ENCODE peak calls at places on chromosomes 2 and 18, in four cellular contexts. Z is K562, D is HCT116, O is GM12878. L is an unnamed sample.

GRCh38 chr18:46660955-46661749 is 4.1 kb upstream of the LOXHD1 start:
- DNase-seq in Z (no peak), D (no peak), O (no peak), L (no peak)

GRCh38 chr2:27522400-27522945 is 25.8 kb downstream of the GCKR start:
- DNase-seq in Z (no peak), D (no peak), O (no peak), L (no peak)

GRCh38 chr2:11347403-11347965 is 3.0 kb upstream of the ROCK2 start:
- DNase-seq in Z (no peak), D (no peak), O (no peak), L (no peak)

GRCh38 chr2:217220228-217221013 is 360.6 kb upstream of the TNP1 start:
- DNase-seq in Z (no peak), D (no peak), O (no peak), L (no peak)

GRCh38 chr18:27717816-27718215 is 459.1 kb downstream of the CDH2 start:
- DNase-seq in Z (no peak), D (no peak), O (no peak), L (no peak)

GRCh38 chr2:148244593-148245292 is 223.9 kb downstream of the MBD5 start:
- DNase-seq in Z (no peak), D (no peak), O (no peak), L (no peak)

GRCh38 chr18:8654482-8655451 is 45.5 kb downstream of the RAB12 start:
- DNase-seq in Z (peak; percentile 51), D (no peak), O (no peak), L (no peak)

GRCh38 chr2:168135630-168136029 is 111.8 kb downstream of the STK39 start:
- DNase-seq in Z (no peak), D (no peak), O (no peak), L (no peak)

GRCh38 chr2:20818820-20819219 is 4.1 kb downstream of the LDAH start:
- DNase-seq in Z (no peak), D (no peak), O (no peak), L (no peak)

GRCh38 chr2:223944166-223944703 is 900 bp downstream of the WDFY1 start:
- DNase-seq in Z (peak; percentile 44), D (no peak), O (no peak), L (peak; percentile 82)

GRCh38 chr2:18991177-18992168 is 366.9 kb downstream of the OSR1 start:
- DNase-seq in Z (no peak), D (no peak), O (no peak), L (no peak)

GRCh38 chr2:24209389-24210105 is 34.7 kb downstream of the FAM228A start:
- DNase-seq in Z (no peak), D (no peak), O (no peak), L (no peak)

GRCh38 chr2:86541282-86541681 is 22.0 kb downstream of the CHMP3 start:
- DNase-seq in Z (no peak), D (no peak), O (no peak), L (no peak)

GRCh38 chr2:159518321-159519005 is 97.9 kb downstream of the BAZ2B start:
- DNase-seq in Z (no peak), D (no peak), O (no peak), L (no peak)

GRCh38 chr2:160703648-160704585 is 210.3 kb upstream of the RBMS1 start:
- DNase-seq in Z (no peak), D (no peak), O (peak; percentile 57), L (no peak)

GRCh38 chr2:96214554-96214953 is 5.9 kb upstream of the STARD7 start:
- DNase-seq in Z (peak; percentile 4), D (no peak), O (no peak), L (no peak)

GRCh38 chr2:26681656-26682055 is 10.9 kb upstream of the KCNK3 start:
- DNase-seq in Z (no peak), D (no peak), O (no peak), L (no peak)

GRCh38 chr2:207416936-207417718 is 112.6 kb upstream of the CREB1 start:
- DNase-seq in Z (peak; percentile 48), D (no peak), O (no peak), L (no peak)

GRCh38 chr2:176813526-176814179 is 398.9 kb upstream of the HNRNPA3 start:
- DNase-seq in Z (no peak), D (no peak), O (no peak), L (no peak)

GRCh38 chr2:222483513-222484039 is 59.2 kb downstream of the SGPP2 start:
- DNase-seq in Z (no peak), D (no peak), O (no peak), L (no peak)

GRCh38 chr2:65281626-65282351 is 54.2 kb downstream of the ACTR2 start:
- DNase-seq in Z (no peak), D (no peak), O (no peak), L (no peak)

GRCh38 chr2:33476100-33476792 is at the start of gene RASGRP3:
- DNase-seq in Z (peak; percentile 18), D (peak; percentile 26), O (no peak), L (peak; percentile 56)

GRCh38 chr2:165274698-165275097 is 35.5 kb downstream of the SCN2A start:
- DNase-seq in Z (no peak), D (no peak), O (no peak), L (no peak)

GRCh38 chr2:66428986-66429612 is 5.8 kb upstream of the MEIS1 start:
- DNase-seq in Z (peak; percentile 42), D (peak; percentile 18), O (no peak), L (no peak)

GRCh38 chr2:96157649-96158553 is 12.7 kb upstream of the DUSP2 start:
- DNase-seq in Z (peak; percentile 93), D (no peak), O (peak; percentile 76), L (no peak)

GRCh38 chr2:159506764-159507406 is 109.5 kb downstream of the BAZ2B start:
- DNase-seq in Z (no peak), D (peak; percentile 31), O (no peak), L (no peak)

GRCh38 chr18:10286580-10287150 is 167.8 kb upstream of the APCDD1 start:
- DNase-seq in Z (no peak), D (no peak), O (no peak), L (no peak)

GRCh38 chr2:39719317-39719716 is 53.6 kb downstream of the TMEM178A start:
- DNase-seq in Z (no peak), D (no peak), O (no peak), L (no peak)

GRCh38 chr2:36477744-36478143 is 120.2 kb downstream of the FEZ2 start:
- DNase-seq in Z (no peak), D (no peak), O (no peak), L (no peak)

GRCh38 chr18:35174093-35174731 is 66.6 kb upstream of the ZNF397 start:
- DNase-seq in Z (peak; percentile 29), D (no peak), O (peak; percentile 25), L (no peak)

GRCh38 chr2:65382776-65383357 is 49.5 kb downstream of the SPRED2 start:
- DNase-seq in Z (peak; percentile 85), D (peak; percentile 96), O (no peak), L (no peak)

GRCh38 chr2:95323347-95324155 is 26.4 kb downstream of the KCNIP3 start:
- DNase-seq in Z (peak; percentile 70), D (peak; percentile 55), O (no peak), L (peak; percentile 61)

DNA sequence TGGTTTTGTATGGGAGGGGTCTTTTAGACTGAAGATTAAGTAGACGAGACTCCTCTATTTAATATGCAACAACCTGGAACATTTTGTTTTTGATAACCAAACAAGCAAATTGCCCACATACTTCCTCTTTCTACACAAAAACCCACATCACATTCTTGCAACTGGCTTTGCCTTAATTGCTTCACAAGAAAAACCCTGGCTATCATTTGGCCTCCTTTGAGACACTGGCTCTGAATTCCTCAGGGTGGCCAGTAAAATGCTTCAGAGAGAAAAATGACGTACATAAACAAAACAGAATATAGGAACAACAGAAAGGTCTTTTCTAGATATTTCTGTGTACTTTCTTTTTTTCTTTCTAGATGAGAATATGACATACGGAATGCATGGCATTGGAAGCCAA is 103.0 kb downstream of the TRIB2 start:
- DNase-seq in Z (no peak), D (no peak), O (no peak), L (no peak)
- TF ChIP-seq EGR1 in Z (no peak), D (no peak), O (no peak), L (no peak)

GRCh38 chr2:211514049-211514448 is 957.6 kb downstream of the CPS1 start:
- DNase-seq in Z (no peak), D (no peak), O (no peak), L (no peak)

GRCh38 chr2:211516537-211516936 is 960.1 kb downstream of the CPS1 start:
- DNase-seq in Z (no peak), D (no peak), O (no peak), L (no peak)

DNA sequence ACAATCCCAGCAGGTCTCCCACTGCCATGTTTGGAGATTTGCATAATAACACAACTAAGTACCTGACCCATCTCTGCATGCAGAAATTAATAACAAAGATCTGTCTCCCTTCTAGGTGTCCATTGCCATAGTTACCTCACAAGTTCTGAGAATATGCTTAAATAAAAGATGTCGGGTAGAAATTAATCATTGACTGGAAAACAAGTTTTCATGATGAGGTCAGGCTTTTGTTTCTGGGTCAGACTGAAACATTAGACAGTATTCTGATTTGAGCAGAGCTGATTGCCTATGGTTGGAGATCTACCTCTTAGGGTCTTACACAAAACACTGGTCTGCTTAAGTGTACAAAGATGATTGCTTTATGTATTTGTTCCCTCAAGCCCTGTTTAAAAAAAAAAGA is 956.3 kb downstream of the CPS1 start:
- DNase-seq in Z (no peak), D (no peak), O (no peak), L (no peak)
- TF ChIP-seq EGR1 in Z (no peak), D (no peak), O (no peak), L (no peak)

DNA sequence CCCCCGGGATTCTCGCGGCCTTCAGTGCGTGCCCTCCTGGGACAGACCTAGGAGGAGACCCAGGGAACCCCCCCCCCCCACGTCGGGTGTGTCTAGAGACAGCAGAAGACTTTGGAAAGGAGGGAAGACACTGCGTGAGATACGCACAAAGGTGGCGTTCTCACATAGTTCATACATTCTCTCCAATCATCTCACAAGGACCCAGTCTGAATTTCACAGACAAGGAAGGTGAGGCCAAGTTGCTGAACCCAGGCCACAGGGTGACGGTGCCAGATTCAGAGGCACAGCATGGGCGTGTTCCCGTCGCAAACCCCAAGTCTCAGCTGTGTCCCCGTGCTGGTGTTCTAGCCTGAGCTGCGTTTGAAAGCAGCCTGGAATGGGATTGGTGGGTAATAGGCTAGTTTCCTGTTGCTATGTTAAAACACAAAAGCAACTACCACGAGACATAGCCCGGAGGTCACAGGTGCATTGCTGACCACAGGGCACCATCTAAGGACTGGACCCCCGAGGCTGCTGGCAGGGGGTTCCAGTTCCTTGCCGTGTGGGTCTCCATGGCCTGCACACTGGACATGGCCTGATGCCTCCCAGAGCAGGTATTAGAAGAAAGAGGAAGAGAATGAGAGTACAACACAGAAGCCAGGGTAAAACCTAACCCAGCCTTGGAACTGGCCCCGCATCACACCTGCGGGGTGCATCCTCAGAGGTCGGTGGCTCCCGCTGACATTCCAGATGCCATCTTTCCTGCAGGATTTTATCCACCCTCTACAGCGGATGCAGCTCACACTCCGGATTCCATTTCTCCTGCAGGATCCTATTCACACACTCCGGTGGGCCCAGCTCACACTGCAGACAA is 1.1 kb upstream of the PXDN start:
- DNase-seq in Z (no peak), D (no peak), O (no peak), L (peak; percentile 48)
- TF ChIP-seq EGR1 in Z (no peak), D (no peak), O (no peak), L (no peak)

GRCh38 chr2:235413084-235413483 is 80.8 kb upstream of the AGAP1 start:
- DNase-seq in Z (no peak), D (no peak), O (no peak), L (no peak)
- TF ChIP-seq EGR1 in Z (no peak), D (no peak), O (no peak), L (no peak)

GRCh38 chr2:203629699-203630098 is 76.7 kb upstream of the CD28 start:
- DNase-seq in Z (no peak), D (no peak), O (no peak), L (no peak)
- TF ChIP-seq EGR1 in Z (no peak), D (no peak), O (no peak), L (no peak)

GRCh38 chr2:133271105-133271504 is 297.2 kb downstream of the NCKAP5 start:
- DNase-seq in Z (no peak), D (no peak), O (no peak), L (no peak)
- TF ChIP-seq EGR1 in Z (no peak), D (no peak), O (no peak), L (no peak)

L was measured in H1.